ENCODE peak calls at places on chromosomes 4 and X, in seven cellular contexts. S is IMR-90, N is right cardiac atrium, A is left lung, B is fibroblast of lung, Q is suprapubic skin, T is neuronal stem cell. K is an unnamed sample.

GRCh38 chr4:41145571-41146078 is 68.7 kb downstream of the APBB2 start:
- DNase-seq in S (peak; percentile 45), N (no peak), A (no peak), B (peak; percentile 71), Q (no peak), T (no peak), K (no peak)

GRCh38 chr4:53004497-53005148 is 142.5 kb downstream of the RASL11B start:
- DNase-seq in S (no peak), N (no peak), A (no peak), B (no peak), Q (no peak), T (no peak), K (no peak)

GRCh38 chr4:184635381-184635780 is 13.9 kb downstream of the CASP3 start:
- DNase-seq in S (no peak), N (no peak), A (no peak), B (no peak), Q (no peak), T (no peak), K (no peak)

GRCh38 chr4:110663738-110664444 is 41.0 kb upstream of the PITX2 start:
- DNase-seq in S (peak; percentile 75), N (no peak), A (no peak), B (peak; percentile 80), Q (no peak), T (no peak), K (no peak)

GRCh38 chr4:168569066-168569908 is 72.4 kb downstream of the PALLD start:
- DNase-seq in S (no peak), N (no peak), A (no peak), B (peak; percentile 67), Q (no peak), T (no peak), K (no peak)

GRCh38 chr4:110959041-110959643 is 336.3 kb upstream of the PITX2 start:
- DNase-seq in S (peak; percentile 30), N (no peak), A (no peak), B (peak; percentile 14), Q (no peak), T (no peak), K (no peak)

GRCh38 chr4:150117094-150117493 is 38.8 kb downstream of the DCLK2 start:
- DNase-seq in S (peak; percentile 33), N (peak; percentile 19), A (no peak), B (peak; percentile 79), Q (no peak), T (no peak), K (no peak)

GRCh38 chr4:121360496-121360895 is 20.3 kb downstream of the QRFPR start:
- DNase-seq in S (peak; percentile 2), N (no peak), A (no peak), B (peak; percentile 20), Q (no peak), T (no peak), K (no peak)

GRCh38 chr4:39905656-39906055 is 72.1 kb downstream of the PDS5A start:
- DNase-seq in S (no peak), N (no peak), A (no peak), B (no peak), Q (no peak), T (no peak), K (no peak)

GRCh38 chr4:118790544-118790943 is 45.4 kb downstream of the SEC24D start:
- DNase-seq in S (no peak), N (no peak), A (no peak), B (no peak), Q (no peak), T (no peak), K (no peak)

GRCh38 chrX:106619797-106620196 is 8.0 kb downstream of the RADX start:
- DNase-seq in S (peak; percentile 11), N (no peak), A (no peak), B (peak; percentile 4), Q (no peak), T (no peak), K (no peak)

GRCh38 chr4:102657206-102657605 is 103.6 kb downstream of the MANBA start:
- DNase-seq in S (no peak), N (no peak), A (no peak), B (no peak), Q (no peak), T (no peak), K (no peak)

GRCh38 chr4:174580597-174580996 is 58.3 kb upstream of the HPGD start:
- DNase-seq in S (no peak), N (no peak), A (no peak), B (no peak), Q (no peak), T (no peak), K (no peak)

GRCh38 chr4:107913283-107913899 is 18.0 kb upstream of the CYP2U1 start:
- DNase-seq in S (peak; percentile 76), N (no peak), A (no peak), B (peak; percentile 48), Q (no peak), T (peak; percentile 66), K (peak; percentile 46)

DNA sequence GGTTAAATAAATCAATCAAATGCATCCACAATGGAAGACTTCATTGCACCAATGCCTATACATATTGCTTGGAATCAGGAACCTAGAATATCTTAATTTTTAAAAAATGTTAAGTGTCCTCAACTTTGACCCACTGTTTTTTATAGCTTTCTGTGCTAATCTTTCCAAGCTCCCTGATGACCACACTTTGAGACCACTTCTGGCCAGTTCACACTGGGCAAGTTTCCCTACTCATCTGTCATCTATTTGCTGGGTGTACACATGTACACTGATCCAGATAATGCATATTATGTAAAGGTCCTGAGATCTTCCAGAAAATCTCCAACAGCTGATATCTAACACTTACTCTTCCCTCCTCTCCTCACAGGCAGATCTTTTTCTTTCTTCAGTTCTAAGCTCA is 3.5 kb downstream of the TBC1D9 start:
- DNase-seq in S (no peak), N (no peak), A (no peak), B (no peak), Q (no peak), T (no peak), K (no peak)
- H3K9me3 ChIP-seq in S (peaks cover 2% of the 10 kb centered on the region), N (no peaks in the 10 kb centered on the region), A (no peaks in the 10 kb centered on the region), B (no peaks in the 10 kb centered on the region), Q (no peaks in the 10 kb centered on the region), T (peaks cover 3% of the 10 kb centered on the region), K (no peaks in the 10 kb centered on the region)

DNA sequence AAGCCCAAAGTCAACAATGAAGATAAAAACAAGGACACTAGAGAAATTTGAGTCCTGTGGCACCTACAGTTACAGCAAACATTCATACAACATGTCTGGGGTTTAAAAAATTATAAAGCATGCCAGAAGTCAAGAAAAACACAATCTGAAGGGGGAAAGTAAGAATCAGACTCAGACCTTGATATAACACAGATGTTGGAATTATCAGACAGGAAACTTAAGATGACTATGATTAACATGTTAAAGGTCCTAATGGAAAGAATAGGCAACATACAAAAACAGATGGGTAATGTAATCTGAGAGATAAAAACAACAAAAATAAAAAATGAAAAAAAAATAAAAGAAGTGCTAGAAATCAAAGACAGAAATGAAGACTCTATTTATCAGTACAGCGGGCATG is 446.5 kb downstream of the SPRY1 start:
- DNase-seq in S (no peak), N (no peak), A (no peak), B (no peak), Q (no peak), T (no peak), K (no peak)
- H3K4me3 ChIP-seq in S (no peak overlapping the region), N (no peak overlapping the region), A (no peak overlapping the region), B (no peak overlapping the region), Q (no peak overlapping the region), T (no peak overlapping the region), K (no peak overlapping the region)

DNA sequence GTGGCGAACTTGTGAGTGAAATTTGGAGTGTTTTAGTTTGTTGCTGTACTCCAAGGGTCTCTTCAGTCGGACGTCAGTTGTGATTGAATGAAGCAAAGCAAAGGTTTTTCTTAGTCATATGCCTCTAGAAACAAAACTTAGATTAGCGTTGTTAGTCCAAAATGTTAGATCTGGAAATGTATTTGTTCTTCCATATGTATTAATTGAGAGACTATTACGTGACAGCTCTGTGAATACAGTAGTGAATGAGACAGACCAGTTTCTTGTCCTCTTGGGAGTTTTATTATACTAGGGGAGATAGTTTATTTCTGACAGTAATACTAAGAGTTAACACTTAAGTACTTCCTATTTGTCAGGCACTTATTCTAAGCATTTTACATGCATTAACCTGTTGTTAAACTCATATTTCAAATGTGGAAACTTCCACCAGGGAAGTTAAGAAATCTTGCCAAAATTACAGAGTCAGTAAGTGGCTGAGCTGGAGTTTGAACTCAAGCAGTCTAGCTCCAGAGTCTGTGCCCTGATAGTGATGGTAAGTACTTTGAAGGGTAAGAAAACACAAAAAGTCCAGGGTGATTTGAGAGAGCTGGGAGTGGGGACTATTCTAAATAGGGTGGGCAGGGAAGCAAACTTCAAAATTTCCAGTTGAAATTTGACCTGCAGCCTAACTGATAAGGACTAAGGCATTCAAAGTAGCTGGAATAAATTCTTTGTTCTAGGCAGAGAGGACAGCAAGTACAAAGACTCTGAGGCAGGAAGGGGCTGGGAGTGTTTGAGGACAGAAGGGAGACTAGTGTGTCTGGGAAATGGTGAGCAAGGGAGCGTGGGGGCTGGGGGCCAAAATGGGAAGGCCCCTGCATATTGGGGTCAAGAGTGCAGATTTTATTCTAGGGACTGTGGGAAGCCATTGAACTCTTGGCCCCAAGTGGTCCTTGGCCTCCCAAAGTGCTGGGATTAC is 17.0 kb downstream of the ADD1 start:
- DNase-seq in S (peak; percentile 24), N (peak; percentile 80), A (no peak), B (peak; percentile 65), Q (no peak), T (no peak), K (no peak)
- H3K4me1 ChIP-seq in S (peaks cover 33% of the 10 kb centered on the region), N (peaks cover 22% of the 10 kb centered on the region), A (peaks cover 48% of the 10 kb centered on the region), B (peaks cover 23% of the 10 kb centered on the region), Q (peaks cover 74% of the 10 kb centered on the region), T (peaks cover 15% of the 10 kb centered on the region), K (peaks cover 59% of the 10 kb centered on the region)

GRCh38 chr4:14640476-14640875 is 361.8 kb upstream of the CPEB2 start:
- DNase-seq in S (no peak), N (no peak), A (no peak), B (no peak), Q (no peak), T (no peak), K (no peak)

GRCh38 chr4:14644568-14645282 is 357.6 kb upstream of the CPEB2 start:
- DNase-seq in S (no peak), N (no peak), A (no peak), B (no peak), Q (no peak), T (no peak), K (no peak)

GRCh38 chr4:14636563-14636962 is 365.7 kb upstream of the CPEB2 start:
- DNase-seq in S (no peak), N (no peak), A (no peak), B (no peak), Q (no peak), T (no peak), K (no peak)

GRCh38 chr4:14646831-14647230 is 355.4 kb upstream of the CPEB2 start:
- DNase-seq in S (no peak), N (no peak), A (no peak), B (peak; percentile 58), Q (no peak), T (no peak), K (no peak)

DNA sequence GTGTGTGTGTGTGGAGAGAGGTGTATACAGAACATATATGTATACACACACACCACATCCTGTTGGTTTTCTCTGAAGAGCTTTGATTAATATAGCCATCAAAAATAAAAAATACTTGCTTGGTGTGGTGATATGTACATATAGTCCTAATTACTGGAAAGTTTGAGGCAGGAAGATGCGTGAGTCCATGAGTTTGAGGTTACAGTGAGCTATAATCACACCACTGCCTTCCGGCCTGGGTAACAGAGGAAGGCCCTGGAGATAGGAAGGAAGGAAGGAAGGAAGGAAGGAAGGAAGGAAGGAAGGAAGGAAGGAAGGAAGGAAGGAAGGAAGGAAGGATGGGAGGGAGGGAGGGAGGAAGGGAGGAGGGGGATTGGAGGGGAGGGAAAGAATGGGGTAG is 360.4 kb upstream of the CPEB2 start:
- DNase-seq in S (no peak), N (no peak), A (no peak), B (no peak), Q (no peak), T (no peak), K (no peak)
- H3K9me3 ChIP-seq in S (peaks cover 2% of the 10 kb centered on the region), N (no peaks in the 10 kb centered on the region), A (no peaks in the 10 kb centered on the region), B (no peaks in the 10 kb centered on the region), Q (no peaks in the 10 kb centered on the region), T (no peaks in the 10 kb centered on the region), K (no peaks in the 10 kb centered on the region)